ENCODE peak calls at places on chromosomes 12 and 14, in seven cellular contexts. K is neuronal stem cell, R is GM12878, G is fibroblast of lung, L is stomach, A is dorsolateral prefrontal cortex, T is A549. X is an unnamed sample.

GRCh38 chr12:133106253-133106652 is 23.8 kb downstream of the ZNF891 start:
- DNase-seq in K (no peak), R (no peak), G (peak), L (no peak), A (no peak), T (peak), X (no peak)

GRCh38 chr14:69573841-69574265 is 818 bp downstream of the CCDC177 start:
- DNase-seq in K (peak), R (no peak), G (no peak), L (no peak), A (peak), T (no peak), X (no peak)

GRCh38 chr12:4223273-4223855 is 50.2 kb upstream of the CCND2 start:
- DNase-seq in K (no peak), R (no peak), G (no peak), L (no peak), A (no peak), T (no peak), X (no peak)

GRCh38 chr12:107491856-107492255 is 193.7 kb upstream of the PWP1 start:
- DNase-seq in K (no peak), R (no peak), G (peak), L (no peak), A (no peak), T (peak), X (no peak)

GRCh38 chr12:58420496-58420895 is 479.1 kb downstream of the ATP23 start:
- DNase-seq in K (no peak), R (no peak), G (peak), L (no peak), A (no peak), T (no peak), X (peak)

GRCh38 chr12:120598674-120599463 is 17.7 kb upstream of the POP5 start:
- DNase-seq in K (no peak), R (no peak), G (peak), L (peak), A (no peak), T (peak), X (no peak)

GRCh38 chr14:52949711-52950409 is 990 bp downstream of the FERMT2 start:
- DNase-seq in K (no peak), R (no peak), G (peak), L (no peak), A (no peak), T (peak), X (no peak)

GRCh38 chr14:105247715-105248367 is 492 bp upstream of the BTBD6 start:
- DNase-seq in K (no peak), R (no peak), G (no peak), L (no peak), A (no peak), T (no peak), X (no peak)

DNA sequence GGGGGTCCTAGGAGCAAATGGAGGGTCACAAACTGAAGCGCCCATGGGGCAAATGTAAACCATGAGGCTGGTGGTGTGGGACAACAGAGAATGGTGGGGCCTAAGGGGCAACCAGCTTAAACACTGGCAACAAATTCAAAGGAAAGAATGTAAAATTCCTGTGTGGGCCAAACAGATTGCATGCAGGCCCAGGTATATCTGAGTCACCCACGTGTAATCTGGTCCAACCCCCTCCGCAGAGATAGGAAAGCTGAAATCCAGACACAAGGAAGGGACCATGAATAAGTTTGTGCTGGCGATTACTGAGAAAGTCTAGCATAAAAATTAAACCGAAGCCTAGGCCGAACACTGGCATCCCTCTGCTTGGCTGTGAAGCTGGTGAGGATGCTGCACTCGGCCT is 71.6 kb downstream of the ITPK1 start:
- DNase-seq in K (no peak), R (no peak), G (peak), L (peak), A (no peak), T (peak), X (peak)
- H3K27ac ChIP-seq in K (no peak), R (no peak), G (no peak), L (peak), A (peak), T (peak), X (peak)

GRCh38 chr14:90592655-90593054 is 195.8 kb downstream of the CALM1 start:
- DNase-seq in K (no peak), R (no peak), G (no peak), L (no peak), A (no peak), T (no peak), X (no peak)

GRCh38 chr14:90587918-90588317 is 191.1 kb downstream of the CALM1 start:
- DNase-seq in K (no peak), R (no peak), G (no peak), L (no peak), A (no peak), T (no peak), X (no peak)

GRCh38 chr14:90596733-90597132 is 199.9 kb downstream of the CALM1 start:
- DNase-seq in K (no peak), R (no peak), G (no peak), L (no peak), A (no peak), T (no peak), X (no peak)

GRCh38 chr14:90597961-90598360 is 201.1 kb downstream of the CALM1 start:
- DNase-seq in K (no peak), R (no peak), G (no peak), L (no peak), A (no peak), T (no peak), X (no peak)

GRCh38 chr14:90593254-90594040 is 196.6 kb downstream of the CALM1 start:
- DNase-seq in K (no peak), R (no peak), G (no peak), L (no peak), A (no peak), T (no peak), X (no peak)
- H3K27ac ChIP-seq in K (no peak), R (no peak), G (no peak), L (no peak), A (no peak), T (no peak), X (no peak)

GRCh38 chr12:31890295-31891285 is 68.6 kb upstream of the RESF1 start:
- DNase-seq in K (no peak), R (no peak), G (peak), L (no peak), A (no peak), T (no peak), X (no peak)
- H3K27ac ChIP-seq in K (no peak), R (peak), G (no peak), L (no peak), A (no peak), T (no peak), X (no peak)

GRCh38 chr12:64671682-64672081 is 61.4 kb downstream of the RASSF3 start:
- DNase-seq in K (no peak), R (no peak), G (no peak), L (no peak), A (no peak), T (no peak), X (no peak)
- H3K27ac ChIP-seq in K (no peak), R (no peak), G (no peak), L (peak), A (no peak), T (peak), X (peak)

GRCh38 chr12:15546102-15546701 is 223.9 kb downstream of the PTPRO start:
- DNase-seq in K (no peak), R (peak), G (no peak), L (no peak), A (no peak), T (no peak), X (no peak)
- H3K27ac ChIP-seq in K (no peak), R (peak), G (no peak), L (no peak), A (peak), T (no peak), X (no peak)

DNA sequence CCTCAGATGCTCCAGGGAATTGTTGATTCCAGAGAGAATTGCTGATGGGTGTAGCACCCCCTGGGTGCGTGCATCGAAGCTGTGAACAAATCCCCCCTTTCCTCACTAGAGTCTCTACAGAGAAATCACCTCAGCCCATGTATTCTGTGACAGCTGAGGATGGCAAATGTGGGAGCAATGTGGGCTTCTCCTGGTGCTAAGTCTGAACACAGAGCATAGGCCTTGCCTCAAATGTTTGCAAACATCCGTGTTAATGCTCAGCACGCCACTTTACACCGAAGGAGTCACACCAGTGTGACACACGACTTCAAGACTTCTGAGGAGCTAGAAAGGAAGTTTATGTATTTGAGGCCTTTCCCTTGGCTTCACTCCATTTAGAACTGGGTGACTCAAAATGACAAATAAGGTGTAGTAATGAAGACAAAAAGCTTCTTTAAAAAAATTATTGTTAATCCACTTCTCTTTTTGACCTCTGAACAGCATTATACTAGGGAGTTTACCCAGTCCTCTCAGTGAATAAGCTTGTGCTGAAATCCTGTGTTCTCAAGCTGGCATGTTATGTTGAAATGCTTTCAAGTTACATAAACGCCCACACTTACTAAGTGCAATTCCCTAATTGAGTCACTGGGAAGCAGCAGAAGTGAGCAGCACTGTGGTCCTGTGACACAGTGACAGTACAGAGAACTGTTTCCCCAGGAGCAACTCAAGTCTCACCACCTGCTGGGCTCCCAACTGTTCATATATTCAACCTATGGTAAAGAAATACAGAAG is 92.9 kb downstream of the FAR2 start:
- DNase-seq in K (peak), R (peak), G (peak), L (peak), A (no peak), T (no peak), X (peak)
- H3K27ac ChIP-seq in K (no peak), R (peak), G (no peak), L (peak), A (peak), T (no peak), X (peak)